ENCODE peak calls at places on chromosomes 13 and 19, in ten cellular contexts. B, H, W, E, C, M, N, R, F and Z are unnamed samples.

GRCh38 chr13:39037410-39037879 is 444 bp downstream of the PROSER1 start:
- DNase-seq in H (no peak), C (peak), N (no peak), B (no peak), M (no peak), W (no peak), R (no peak), E (no peak), F (no peak), Z (no peak)

GRCh38 chr19:10876459-10877240 is 5.3 kb downstream of the CARM1 start:
- DNase-seq in F (peak), M (no peak), W (no peak), C (no peak), N (peak), H (peak), B (no peak), R (peak), E (no peak), Z (no peak)

GRCh38 chr19:7219056-7219455 is 75.2 kb downstream of the INSR start:
- DNase-seq in N (no peak), H (no peak), B (no peak), F (no peak), W (no peak), E (no peak), M (no peak), R (no peak), C (no peak), Z (no peak)

GRCh38 chr13:114212096-114212495 is 22.6 kb upstream of the CDC16 start:
- DNase-seq in F (no peak), H (no peak), E (no peak), B (no peak), W (no peak), R (no peak), C (peak), N (no peak), M (peak), Z (no peak)

GRCh38 chr19:55447421-55448174 is 4.5 kb upstream of the SHISA7 start:
- DNase-seq in C (no peak), H (peak), F (peak), E (no peak), R (no peak), M (peak), B (no peak), W (no peak), N (no peak), Z (no peak)

GRCh38 chr19:4580021-4580901 is 20.8 kb upstream of the SEMA6B start:
- DNase-seq in M (no peak), N (no peak), R (peak), E (no peak), C (no peak), W (no peak), F (no peak), B (no peak), H (no peak), Z (no peak)

GRCh38 chr13:84352946-84353345 is 470.7 kb upstream of the SLITRK1 start:
- DNase-seq in B (no peak), C (peak), R (no peak), W (no peak), N (no peak), F (no peak), H (no peak), M (no peak), E (no peak), Z (no peak)

GRCh38 chr13:113425931-113426590 is 27.2 kb downstream of the ADPRHL1 start:
- DNase-seq in R (no peak), E (no peak), W (no peak), C (no peak), H (no peak), F (no peak), N (no peak), B (no peak), M (no peak), Z (no peak)

GRCh38 chr13:87677334-87678234 is 6.4 kb downstream of the SLITRK5 start:
- DNase-seq in F (no peak), E (no peak), N (no peak), W (no peak), C (no peak), R (peak), B (no peak), M (no peak), H (no peak), Z (peak)

GRCh38 chr19:13492128-13492527 is 14.2 kb downstream of the CACNA1A start:
- DNase-seq in C (peak), M (peak), H (peak), F (no peak), R (peak), N (no peak), E (peak), B (no peak), W (no peak), Z (no peak)

GRCh38 chr13:97967948-97968347 is 14.5 kb downstream of the IPO5 start:
- DNase-seq in C (peak), W (no peak), F (no peak), E (no peak), R (no peak), M (no peak), B (no peak), H (no peak), N (no peak), Z (no peak)

GRCh38 chr19:46784262-46785053 is 3.9 kb downstream of the SLC1A5 start:
- DNase-seq in C (peak), F (no peak), M (peak), R (peak), B (no peak), N (peak), W (no peak), H (peak), E (peak), Z (peak)

GRCh38 chr13:77833331-77833863 is 85.2 kb downstream of the EDNRB start:
- DNase-seq in M (peak), W (no peak), H (peak), E (no peak), R (no peak), B (no peak), C (peak), N (no peak), F (peak), Z (no peak)

GRCh38 chr19:10184636-10185035 is 10.1 kb downstream of the DNMT1 start:
- DNase-seq in C (no peak), W (no peak), E (no peak), F (no peak), H (no peak), R (no peak), B (no peak), M (no peak), N (no peak), Z (no peak)

GRCh38 chr13:59677966-59678814 is 485.5 kb downstream of the DIAPH3 start:
- DNase-seq in M (peak), H (peak), R (no peak), N (peak), W (no peak), B (no peak), C (peak), E (no peak), F (peak), Z (no peak)

GRCh38 chr19:32380269-32380668 is 25.3 kb upstream of the DPY19L3 start:
- DNase-seq in B (no peak), W (no peak), H (no peak), R (no peak), C (no peak), F (no peak), N (no peak), M (no peak), E (no peak), Z (no peak)

GRCh38 chr13:75495938-75496337 is 14.0 kb upstream of the TBC1D4 start:
- DNase-seq in W (no peak), E (no peak), N (no peak), C (peak), F (no peak), H (peak), R (no peak), M (peak), B (no peak), Z (no peak)

GRCh38 chr19:9958451-9958850 is 22.1 kb upstream of the OLFM2 start:
- DNase-seq in E (peak), H (peak), B (no peak), F (no peak), C (peak), N (no peak), W (no peak), R (no peak), M (peak), Z (no peak)

GRCh38 chr19:55255618-55256423 is 3.0 kb downstream of the PPP6R1 start:
- DNase-seq in C (no peak), R (no peak), M (peak), F (no peak), B (peak), W (no peak), H (peak), E (no peak), N (peak), Z (no peak)